ENCODE peak calls at places on chromosomes 6 and 20, in four cellular contexts. E is B cell; N is activated gamma-delta T cell treated with Interleukin-2 at 50 U/mL for 16 hours; R is activated naive CD4-positive, alpha-beta T cell treated with anti-CD3 and anti-CD28 coated beads, Interleukin-2, amount 10 ng/mL, durations not matched to agents 7 days and 5 days. B is an unnamed sample.

GRCh38 chr20:51960004-51960403 is 157.7 kb upstream of the SALL4 start:
- DNase-seq in E (no peak), N (no peak), R (no peak), B (no peak)

GRCh38 chr6:145199961-145200360 is 535.4 kb downstream of the EPM2A start:
- DNase-seq in E (no peak), N (no peak), R (no peak), B (no peak)

GRCh38 chr6:161189891-161190290 is 84.0 kb downstream of the AGPAT4 start:
- DNase-seq in E (no peak), N (no peak), R (no peak), B (no peak)

GRCh38 chr6:32785781-32786533 is 22.6 kb upstream of the HLA-DQB2 start:
- DNase-seq in E (peak), N (peak), R (peak), B (no peak)

GRCh38 chr20:62360854-62361798 is 6.0 kb downstream of the LAMA5 start:
- DNase-seq in E (no peak), N (no peak), R (no peak), B (peak)

GRCh38 chr6:141153563-141153962 is 979.2 kb upstream of the GJE1 start:
- DNase-seq in E (peak), N (no peak), R (peak), B (no peak)

GRCh38 chr20:50415516-50416268 is 94.5 kb upstream of the PTPN1 start:
- DNase-seq in E (no peak), N (no peak), R (no peak), B (peak)

GRCh38 chr6:11278207-11278559 is 45.7 kb upstream of the NEDD9 start:
- DNase-seq in E (no peak), N (no peak), R (no peak), B (no peak)

GRCh38 chr6:7151381-7151780 is 43.6 kb downstream of the RREB1 start:
- DNase-seq in E (no peak), N (no peak), R (no peak), B (no peak)

GRCh38 chr6:158087519-158087867 is 80.6 kb downstream of the SERAC1 start:
- DNase-seq in E (no peak), N (no peak), R (no peak), B (no peak)

GRCh38 chr6:5115168-5115567 is 30.0 kb downstream of the PPP1R3G start:
- DNase-seq in E (no peak), N (no peak), R (no peak), B (peak)

GRCh38 chr6:134683783-134684765 is 265.8 kb downstream of the ALDH8A1 start:
- DNase-seq in E (no peak), N (no peak), R (no peak), B (no peak)

GRCh38 chr20:40687384-40688128 is 1.5 kb downstream of the MAFB start:
- DNase-seq in E (no peak), N (no peak), R (no peak), B (peak)

GRCh38 chr6:36290668-36291620 is 21.1 kb downstream of the PNPLA1 start:
- DNase-seq in E (no peak), N (no peak), R (no peak), B (no peak)

GRCh38 chr6:143141442-143141841 is 80.8 kb downstream of the AIG1 start:
- DNase-seq in E (no peak), N (no peak), R (no peak), B (no peak)

GRCh38 chr6:166453651-166454050 is 70.9 kb upstream of the MPC1 start:
- DNase-seq in E (no peak), N (no peak), R (no peak), B (no peak)

GRCh38 chr20:54479138-54479906 is 3.9 kb downstream of the DOK5 start:
- DNase-seq in E (no peak), N (no peak), R (no peak), B (no peak)

GRCh38 chr6:149934249-149935156 is 7.3 kb upstream of the ULBP2 start:
- DNase-seq in E (peak), N (peak), R (peak), B (peak)

GRCh38 chr6:129239825-129240491 is 357.0 kb downstream of the LAMA2 start:
- DNase-seq in E (no peak), N (no peak), R (no peak), B (no peak)

GRCh38 chr20:34544109-34544793 is 14.3 kb upstream of the MAP1LC3A start:
- DNase-seq in E (no peak), N (no peak), R (peak), B (no peak)

GRCh38 chr6:18990313-18990978 is 603.3 kb downstream of the RNF144B start:
- DNase-seq in E (no peak), N (no peak), R (peak), B (peak)

GRCh38 chr20:36155991-36156390 is 1.5 kb downstream of the EPB41L1 start:
- DNase-seq in E (no peak), N (no peak), R (no peak), B (peak)

GRCh38 chr20:19966840-19967239 is 50.3 kb upstream of the NAA20 start:
- DNase-seq in E (no peak), N (no peak), R (no peak), B (no peak)

GRCh38 chr6:17042422-17043147 is 59.3 kb upstream of the STMND1 start:
- DNase-seq in E (no peak), N (no peak), R (no peak), B (peak)

GRCh38 chr6:47135772-47136171 is 93.6 kb upstream of the ADGRF1 start:
- DNase-seq in E (no peak), N (no peak), R (no peak), B (no peak)

GRCh38 chr6:39669117-39669690 is 56.0 kb downstream of the KIF6 start:
- DNase-seq in E (no peak), N (no peak), R (no peak), B (no peak)

GRCh38 chr20:24164360-24164759 is 175.8 kb upstream of the GGTLC1 start:
- DNase-seq in E (no peak), N (peak), R (peak), B (no peak)

GRCh38 chr20:48716086-48716485 is 111.7 kb downstream of the PREX1 start:
- DNase-seq in E (no peak), N (peak), R (peak), B (no peak)

GRCh38 chr6:51025082-51025777 is 206.6 kb downstream of the TFAP2B start:
- DNase-seq in E (no peak), N (no peak), R (no peak), B (no peak)

GRCh38 chr20:62252342-62252966 is 14.1 kb downstream of the OSBPL2 start:
- DNase-seq in E (no peak), N (no peak), R (no peak), B (no peak)

GRCh38 chr6:40977085-40977484 is 61.9 kb downstream of the UNC5CL start:
- DNase-seq in E (no peak), N (no peak), R (no peak), B (no peak)

GRCh38 chr6:129567374-129567773 is 142.6 kb downstream of the ARHGAP18 start:
- DNase-seq in E (no peak), N (no peak), R (peak), B (no peak)

GRCh38 chr6:168342626-168343025 is 23.0 kb upstream of the DACT2 start:
- DNase-seq in E (no peak), N (no peak), R (no peak), B (no peak)

GRCh38 chr6:134658596-134658995 is 291.3 kb downstream of the ALDH8A1 start:
- DNase-seq in E (no peak), N (no peak), R (no peak), B (no peak)

GRCh38 chr6:143333749-143334520 is 116.6 kb downstream of the ADAT2 start:
- DNase-seq in E (no peak), N (no peak), R (no peak), B (no peak)

GRCh38 chr6:87277123-87277522 is 45.3 kb upstream of the SMIM8 start:
- DNase-seq in E (no peak), N (no peak), R (no peak), B (no peak)

GRCh38 chr20:49510562-49511117 is 28.2 kb upstream of the KCNB1 start:
- DNase-seq in E (no peak), N (no peak), R (no peak), B (no peak)

GRCh38 chr6:142374090-142374783 is 72.4 kb downstream of the ADGRG6 start:
- DNase-seq in E (no peak), N (no peak), R (no peak), B (no peak)

B was measured in posterior cingulate gyrus.